ENCODE peak calls at places on chromosomes 13 and 19, in four cellular contexts. One of them, this sample, is unnamed.

GRCh38 chr19:43619262-43620060 is at the start of gene ZNF428:
- DNase-seq in WERI-Rb-1: peak; percentile 97
- DNase-seq in bronchial epithelial cell: peak; percentile 72
- DNase-seq in SK-N-SH: peak; percentile 95
- DNase-seq in this sample: peak; percentile 90

GRCh38 chr13:46146898-46147297 is 35.1 kb downstream of the LCP1 start:
- DNase-seq in WERI-Rb-1: peak; percentile 18
- DNase-seq in bronchial epithelial cell: peak; percentile 16
- DNase-seq in SK-N-SH: peak; percentile 42
- DNase-seq in this sample: peak; percentile 51

GRCh38 chr19:48501446-48501960 is 10.1 kb downstream of the LMTK3 start:
- DNase-seq in WERI-Rb-1: peak; percentile 85
- DNase-seq in bronchial epithelial cell: peak; percentile 87
- DNase-seq in SK-N-SH: no peak
- DNase-seq in this sample: no peak

GRCh38 chr13:19713186-19713965 is 69.4 kb downstream of the PSPC1 start:
- DNase-seq in WERI-Rb-1: no peak
- DNase-seq in bronchial epithelial cell: peak; percentile 57
- DNase-seq in SK-N-SH: no peak
- DNase-seq in this sample: no peak

GRCh38 chr19:5403968-5404640 is 51.1 kb upstream of the ZNRF4 start:
- DNase-seq in WERI-Rb-1: no peak
- DNase-seq in bronchial epithelial cell: peak; percentile 67
- DNase-seq in SK-N-SH: no peak
- DNase-seq in this sample: no peak

GRCh38 chr13:31980842-31981241 is 50.7 kb upstream of the FRY start:
- DNase-seq in WERI-Rb-1: no peak
- DNase-seq in bronchial epithelial cell: peak; percentile 48
- DNase-seq in SK-N-SH: no peak
- DNase-seq in this sample: no peak

GRCh38 chr19:35142531-35143230 is 374 bp upstream of the FXYD7 start:
- DNase-seq in WERI-Rb-1: peak; percentile 74
- DNase-seq in bronchial epithelial cell: no peak
- DNase-seq in SK-N-SH: peak; percentile 91
- DNase-seq in this sample: peak; percentile 84

GRCh38 chr13:51957377-51958216 is 53.7 kb downstream of the ATP7B start:
- DNase-seq in WERI-Rb-1: no peak
- DNase-seq in bronchial epithelial cell: no peak
- DNase-seq in SK-N-SH: no peak
- DNase-seq in this sample: no peak

GRCh38 chr13:46756977-46757376 is 40.0 kb downstream of the ESD start:
- DNase-seq in WERI-Rb-1: no peak
- DNase-seq in bronchial epithelial cell: peak; percentile 25
- DNase-seq in SK-N-SH: no peak
- DNase-seq in this sample: no peak

GRCh38 chr13:25196971-25197370 is 24.9 kb upstream of the AMER2 start:
- DNase-seq in WERI-Rb-1: no peak
- DNase-seq in bronchial epithelial cell: no peak
- DNase-seq in SK-N-SH: no peak
- DNase-seq in this sample: no peak

GRCh38 chr13:29857089-29857488 is 6.7 kb upstream of the UBL3 start:
- DNase-seq in WERI-Rb-1: no peak
- DNase-seq in bronchial epithelial cell: no peak
- DNase-seq in SK-N-SH: no peak
- DNase-seq in this sample: no peak

GRCh38 chr13:91270031-91270430 is 77.5 kb upstream of the MIR17HG start:
- DNase-seq in WERI-Rb-1: no peak
- DNase-seq in bronchial epithelial cell: no peak
- DNase-seq in SK-N-SH: no peak
- DNase-seq in this sample: no peak

GRCh38 chr13:48411281-48412099 is 1.4 kb downstream of the LPAR6 start:
- DNase-seq in WERI-Rb-1: no peak
- DNase-seq in bronchial epithelial cell: peak; percentile 32
- DNase-seq in SK-N-SH: no peak
- DNase-seq in this sample: no peak

GRCh38 chr13:77697208-77698103 is at the start of gene SLAIN1:
- DNase-seq in WERI-Rb-1: peak; percentile 72
- DNase-seq in bronchial epithelial cell: no peak
- DNase-seq in SK-N-SH: peak; percentile 98
- DNase-seq in this sample: peak; percentile 92

GRCh38 chr13:110047511-110047910 is 259.4 kb downstream of the COL4A1 start:
- DNase-seq in WERI-Rb-1: no peak
- DNase-seq in bronchial epithelial cell: peak; percentile 85
- DNase-seq in SK-N-SH: peak; percentile 42
- DNase-seq in this sample: no peak

GRCh38 chr13:29497137-29497654 is 98.3 kb downstream of the SLC7A1 start:
- DNase-seq in WERI-Rb-1: no peak
- DNase-seq in bronchial epithelial cell: no peak
- DNase-seq in SK-N-SH: no peak
- DNase-seq in this sample: peak; percentile 68

GRCh38 chr13:112769615-112770014 is 79.8 kb downstream of the ATP11A start:
- DNase-seq in WERI-Rb-1: no peak
- DNase-seq in bronchial epithelial cell: no peak
- DNase-seq in SK-N-SH: no peak
- DNase-seq in this sample: no peak

GRCh38 chr19:29255006-29255405 is 42.1 kb upstream of the UQCRFS1 start:
- DNase-seq in WERI-Rb-1: no peak
- DNase-seq in bronchial epithelial cell: no peak
- DNase-seq in SK-N-SH: no peak
- DNase-seq in this sample: no peak

GRCh38 chr19:16266586-16266942 is 58.1 kb upstream of the KLF2 start:
- DNase-seq in WERI-Rb-1: no peak
- DNase-seq in bronchial epithelial cell: no peak
- DNase-seq in SK-N-SH: no peak
- DNase-seq in this sample: no peak

GRCh38 chr19:22545751-22546150 is 88.4 kb upstream of the ZNF492 start:
- DNase-seq in WERI-Rb-1: peak; percentile 61
- DNase-seq in bronchial epithelial cell: peak; percentile 3
- DNase-seq in SK-N-SH: peak; percentile 40
- DNase-seq in this sample: no peak

DNA sequence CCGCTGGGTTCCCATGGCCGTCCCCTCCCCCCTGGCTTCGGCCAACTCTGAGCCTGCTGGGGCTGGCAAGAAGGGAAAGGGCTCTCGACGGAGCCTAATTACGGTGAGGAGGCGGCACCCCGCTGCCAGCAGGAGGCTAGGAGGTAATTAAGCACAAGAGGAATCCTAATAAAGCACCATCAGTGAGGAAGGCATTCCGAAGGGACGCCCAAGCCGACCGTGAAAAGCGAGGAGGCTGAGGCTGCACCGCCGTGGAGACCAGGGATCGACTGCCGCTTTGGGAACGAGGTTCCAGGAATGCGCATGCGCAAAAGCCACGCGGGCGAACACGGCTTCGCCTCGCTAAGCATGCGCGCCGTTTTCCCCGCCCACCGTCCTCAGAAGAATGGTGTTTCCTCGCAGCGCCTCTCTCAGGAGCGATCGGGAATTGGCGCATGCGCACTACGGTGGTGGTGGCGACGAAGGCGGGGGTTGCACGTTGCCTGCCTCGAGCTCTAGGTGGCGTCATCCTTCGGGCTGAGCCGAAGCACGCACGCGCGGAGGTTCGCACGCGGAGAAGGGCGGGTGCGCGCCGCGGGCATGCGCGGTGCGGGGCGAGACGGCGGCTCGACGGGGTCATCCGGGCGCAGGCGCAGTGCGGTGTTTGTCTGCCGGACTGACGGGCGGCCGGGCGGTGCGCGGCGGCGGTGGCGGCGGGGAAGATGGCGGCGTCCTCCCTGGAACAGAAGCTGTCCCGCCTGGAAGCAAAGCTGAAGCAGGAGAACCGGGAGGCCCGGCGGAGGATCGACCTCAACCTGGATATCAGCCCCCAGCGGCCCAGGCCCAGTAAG is at the start of gene MAP2K7:
- DNase-seq in WERI-Rb-1: peak; percentile 99
- DNase-seq in bronchial epithelial cell: peak; percentile 96
- DNase-seq in SK-N-SH: peak; percentile 99
- DNase-seq in this sample: peak; percentile 100
- TF ChIP-seq CTCF in WERI-Rb-1: peak; percentile 86
- TF ChIP-seq CTCF in bronchial epithelial cell: peak; percentile 67
- TF ChIP-seq CTCF in SK-N-SH: peak; percentile 60
- TF ChIP-seq CTCF in this sample: peak; percentile 45

DNA sequence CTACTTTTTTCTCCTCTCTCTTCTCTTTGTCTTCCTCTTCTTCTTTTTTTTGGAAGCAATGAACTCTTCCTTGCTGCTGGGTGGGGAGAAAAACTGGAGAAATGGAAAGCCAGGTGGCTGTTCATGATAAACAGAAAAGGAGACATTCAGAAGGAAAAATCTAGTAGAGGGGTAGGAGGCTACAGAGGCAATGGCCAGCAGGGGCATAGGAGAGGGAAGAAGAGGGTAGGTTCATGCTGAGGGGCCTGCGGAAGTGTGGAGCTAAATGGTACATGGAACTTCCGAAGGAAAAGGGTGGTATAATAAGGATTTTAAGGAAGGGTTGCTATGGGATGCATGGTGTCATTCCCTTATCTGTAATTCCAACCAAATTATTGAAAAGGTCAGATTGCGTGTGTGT is 17.5 kb upstream of the HS6ST3 start:
- DNase-seq in WERI-Rb-1: no peak
- DNase-seq in bronchial epithelial cell: no peak
- DNase-seq in SK-N-SH: no peak
- DNase-seq in this sample: no peak
- TF ChIP-seq CTCF in WERI-Rb-1: peak; percentile 1
- TF ChIP-seq CTCF in bronchial epithelial cell: no peak
- TF ChIP-seq CTCF in SK-N-SH: no peak
- TF ChIP-seq CTCF in this sample: no peak

GRCh38 chr13:50376895-50377575 is 361.8 kb downstream of the KCNRG start:
- DNase-seq in WERI-Rb-1: peak; percentile 58
- DNase-seq in bronchial epithelial cell: no peak
- DNase-seq in SK-N-SH: no peak
- DNase-seq in this sample: no peak
- TF ChIP-seq CTCF in WERI-Rb-1: peak; percentile 47
- TF ChIP-seq CTCF in bronchial epithelial cell: peak; percentile 35
- TF ChIP-seq CTCF in SK-N-SH: peak; percentile 7
- TF ChIP-seq CTCF in this sample: no peak

GRCh38 chr13:72218966-72219365 is 352.0 kb upstream of the DACH1 start:
- DNase-seq in WERI-Rb-1: no peak
- DNase-seq in bronchial epithelial cell: no peak
- DNase-seq in SK-N-SH: no peak
- DNase-seq in this sample: no peak

GRCh38 chr13:72217142-72217541 is 350.1 kb upstream of the DACH1 start:
- DNase-seq in WERI-Rb-1: no peak
- DNase-seq in bronchial epithelial cell: no peak
- DNase-seq in SK-N-SH: peak; percentile 7
- DNase-seq in this sample: no peak

GRCh38 chr13:72221276-72221962 is 354.4 kb upstream of the DACH1 start:
- DNase-seq in WERI-Rb-1: peak; percentile 27
- DNase-seq in bronchial epithelial cell: peak; percentile 42
- DNase-seq in SK-N-SH: no peak
- DNase-seq in this sample: peak; percentile 48
- TF ChIP-seq CTCF in WERI-Rb-1: peak; percentile 97
- TF ChIP-seq CTCF in bronchial epithelial cell: peak; percentile 90
- TF ChIP-seq CTCF in SK-N-SH: peak; percentile 57
- TF ChIP-seq CTCF in this sample: peak; percentile 75

DNA sequence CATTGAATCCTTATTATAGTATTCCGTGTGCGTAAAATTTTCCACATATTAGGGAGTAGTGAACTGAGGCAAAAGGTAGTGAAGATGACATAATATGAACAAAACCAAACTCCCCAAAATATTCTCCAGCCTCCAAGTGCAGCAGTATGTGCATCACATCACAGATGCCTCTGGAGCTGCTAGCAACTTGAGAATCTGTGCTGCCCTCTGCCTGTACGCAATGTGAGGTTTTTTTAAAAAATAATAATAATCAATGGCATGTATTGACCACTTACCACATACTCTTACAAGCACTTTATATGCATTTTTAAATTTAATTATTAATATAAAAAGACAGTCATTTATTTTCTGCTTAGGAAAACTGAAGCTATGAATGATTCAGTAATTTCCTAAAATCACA is 583.0 kb upstream of the SPRY2 start:
- DNase-seq in WERI-Rb-1: no peak
- DNase-seq in bronchial epithelial cell: peak; percentile 30
- DNase-seq in SK-N-SH: peak; percentile 3
- DNase-seq in this sample: no peak
- TF ChIP-seq CTCF in WERI-Rb-1: peak; percentile 4
- TF ChIP-seq CTCF in bronchial epithelial cell: peak; percentile 36
- TF ChIP-seq CTCF in SK-N-SH: peak; percentile 14
- TF ChIP-seq CTCF in this sample: no peak

GRCh38 chr19:3336680-3337523 is 29.5 kb upstream of the NFIC start:
- DNase-seq in WERI-Rb-1: peak; percentile 88
- DNase-seq in bronchial epithelial cell: peak; percentile 38
- DNase-seq in SK-N-SH: peak; percentile 76
- DNase-seq in this sample: no peak
- TF ChIP-seq CTCF in WERI-Rb-1: no peak
- TF ChIP-seq CTCF in bronchial epithelial cell: no peak
- TF ChIP-seq CTCF in SK-N-SH: no peak
- TF ChIP-seq CTCF in this sample: no peak